ENCODE peak calls at places on chromosomes 1 and 21, in seven cellular contexts. U is A549, C is sigmoid colon, O is suprapubic skin, Y is SK-N-SH, A is ovary, S is transverse colon. R is an unnamed sample.

GRCh38 chr1:41342774-41343355 is 18.4 kb upstream of the FOXO6 start:
- DNase-seq in U (no peak), S (no peak), C (no peak), Y (no peak), O (peak; percentile 6), A (peak; percentile 1), R (no peak)

GRCh38 chr21:43597052-43597451 is 62.2 kb downstream of the HSF2BP start:
- DNase-seq in S (no peak), Y (no peak), C (no peak), U (peak; percentile 50), A (no peak), O (no peak), R (no peak)

GRCh38 chr1:205477759-205478247 is 22.0 kb upstream of the BLACAT1 start:
- DNase-seq in A (no peak), U (peak; percentile 84), C (no peak), Y (no peak), S (peak; percentile 67), O (no peak), R (no peak)

GRCh38 chr1:46526689-46527291 is 24.7 kb downstream of the KNCN start:
- DNase-seq in A (no peak), O (no peak), C (no peak), Y (no peak), U (no peak), S (peak; percentile 79), R (no peak)

GRCh38 chr1:176617881-176618280 is 154.9 kb downstream of the PAPPA2 start:
- DNase-seq in O (no peak), C (no peak), S (no peak), A (no peak), U (no peak), Y (no peak), R (no peak)

GRCh38 chr1:154342836-154343472 is 17.6 kb downstream of the ATP8B2 start:
- DNase-seq in U (no peak), A (no peak), Y (no peak), S (peak; percentile 61), C (no peak), O (no peak), R (no peak)

GRCh38 chr1:54464477-54465146 is 58.4 kb upstream of the SSBP3 start:
- DNase-seq in S (no peak), C (peak; percentile 53), Y (peak; percentile 32), U (no peak), O (peak; percentile 58), A (no peak), R (no peak)

GRCh38 chr1:175000697-175001187 is 995 bp downstream of the CACYBP start:
- DNase-seq in O (no peak), U (no peak), S (no peak), Y (no peak), A (no peak), C (no peak), R (no peak)

GRCh38 chr1:99751877-99752504 is 14.4 kb downstream of the FRRS1 start:
- DNase-seq in C (no peak), A (no peak), U (no peak), Y (no peak), S (no peak), O (no peak), R (no peak)

GRCh38 chr1:219120625-219121544 is 52.8 kb upstream of the LYPLAL1 start:
- DNase-seq in O (peak; percentile 80), Y (peak; percentile 20), A (peak; percentile 74), S (no peak), U (peak; percentile 53), C (peak; percentile 80), R (peak; percentile 91)

GRCh38 chr1:2861988-2862430 is 60.5 kb upstream of the TTC34 start:
- DNase-seq in A (no peak), O (no peak), U (no peak), Y (no peak), C (no peak), S (no peak), R (no peak)

GRCh38 chr1:50110656-50111055 is 1.9 kb downstream of the ELAVL4 start:
- DNase-seq in U (no peak), S (no peak), A (no peak), C (no peak), O (no peak), Y (no peak), R (no peak)

GRCh38 chr21:36589352-36589971 is 109.5 kb upstream of the SIM2 start:
- DNase-seq in O (no peak), S (peak; percentile 32), Y (peak; percentile 68), U (peak; percentile 24), C (no peak), A (peak; percentile 14), R (no peak)

GRCh38 chr1:56447732-56448276 is 131.6 kb downstream of the PLPP3 start:
- DNase-seq in S (no peak), A (no peak), C (no peak), U (no peak), Y (no peak), O (no peak), R (no peak)

GRCh38 chr21:16074950-16075489 is 345.2 kb downstream of the USP25 start:
- DNase-seq in U (no peak), Y (no peak), O (no peak), S (no peak), C (no peak), A (no peak), R (no peak)

GRCh38 chr1:221994274-221994698 is 252.4 kb upstream of the DUSP10 start:
- DNase-seq in A (no peak), O (no peak), C (no peak), Y (no peak), S (no peak), U (no peak), R (no peak)

GRCh38 chr1:8693092-8693491 is 124.3 kb downstream of the RERE start:
- DNase-seq in Y (no peak), C (no peak), O (no peak), S (no peak), U (no peak), A (no peak), R (no peak)

GRCh38 chr1:66733348-66734017 is 18.8 kb upstream of the DYNLT5 start:
- DNase-seq in C (no peak), Y (no peak), S (no peak), A (no peak), O (no peak), U (peak; percentile 1), R (no peak)

GRCh38 chr1:45621501-45621836 is 2.4 kb downstream of the CCDC17 start:
- DNase-seq in U (no peak), Y (peak; percentile 28), O (no peak), A (no peak), S (no peak), C (no peak), R (no peak)

GRCh38 chr1:107110346-107110745 is 30.5 kb upstream of the NTNG1 start:
- DNase-seq in S (no peak), Y (no peak), C (no peak), A (no peak), O (no peak), U (no peak), R (no peak)

GRCh38 chr1:209556159-209556690 is 27.3 kb upstream of the CAMK1G start:
- DNase-seq in C (no peak), O (no peak), U (no peak), A (no peak), Y (no peak), S (no peak), R (no peak)

GRCh38 chr1:22721122-22721873 is 10.7 kb downstream of the EPHB2 start:
- DNase-seq in U (no peak), O (no peak), C (no peak), Y (no peak), A (no peak), S (no peak), R (peak; percentile 33)

GRCh38 chr1:169155675-169156074 is 49.2 kb downstream of the ATP1B1 start:
- DNase-seq in A (no peak), U (no peak), O (no peak), Y (no peak), C (no peak), S (no peak), R (no peak)

GRCh38 chr1:169682077-169682476 is 29.3 kb downstream of the SELL start:
- DNase-seq in Y (no peak), S (no peak), A (no peak), O (no peak), C (no peak), U (no peak), R (no peak)

GRCh38 chr1:1440941-1441888 is 5.7 kb downstream of the VWA1 start:
- DNase-seq in C (no peak), A (no peak), U (no peak), Y (peak; percentile 86), S (peak; percentile 62), O (peak; percentile 75), R (no peak)

GRCh38 chr1:8880068-8880676 is 1.7 kb upstream of the ENO1 start:
- DNase-seq in O (no peak), U (peak; percentile 92), Y (no peak), C (peak; percentile 83), S (peak; percentile 48), A (peak; percentile 42), R (peak; percentile 30)

GRCh38 chr1:6948861-6949260 is 163.6 kb downstream of the CAMTA1 start:
- DNase-seq in S (no peak), O (no peak), Y (no peak), A (no peak), C (no peak), U (no peak), R (no peak)

GRCh38 chr1:198497326-198498220 is 42.9 kb downstream of the ATP6V1G3 start:
- DNase-seq in U (no peak), S (no peak), O (no peak), A (no peak), Y (no peak), C (no peak), R (no peak)

GRCh38 chr1:230149751-230150584 is 82.9 kb downstream of the GALNT2 start:
- DNase-seq in A (no peak), O (no peak), U (no peak), S (no peak), C (no peak), Y (no peak), R (no peak)
- TF ChIP-seq EP300 in A (no peak), O (no peak), U (no peak), S (no peak), C (no peak), Y (no peak), R (no peak)

GRCh38 chr1:147152772-147153171 is 19.5 kb downstream of the PRKAB2 start:
- DNase-seq in S (no peak), O (no peak), A (no peak), Y (no peak), U (no peak), C (no peak), R (no peak)
- TF ChIP-seq EP300 in S (no peak), O (no peak), A (no peak), Y (no peak), U (no peak), C (no peak), R (no peak)

GRCh38 chr1:94160811-94161210 is 39.9 kb upstream of the ABCA4 start:
- DNase-seq in S (no peak), A (no peak), U (peak; percentile 31), O (no peak), C (no peak), Y (no peak), R (no peak)
- TF ChIP-seq EP300 in S (no peak), A (no peak), U (no peak), O (no peak), C (no peak), Y (no peak), R (no peak)

DNA sequence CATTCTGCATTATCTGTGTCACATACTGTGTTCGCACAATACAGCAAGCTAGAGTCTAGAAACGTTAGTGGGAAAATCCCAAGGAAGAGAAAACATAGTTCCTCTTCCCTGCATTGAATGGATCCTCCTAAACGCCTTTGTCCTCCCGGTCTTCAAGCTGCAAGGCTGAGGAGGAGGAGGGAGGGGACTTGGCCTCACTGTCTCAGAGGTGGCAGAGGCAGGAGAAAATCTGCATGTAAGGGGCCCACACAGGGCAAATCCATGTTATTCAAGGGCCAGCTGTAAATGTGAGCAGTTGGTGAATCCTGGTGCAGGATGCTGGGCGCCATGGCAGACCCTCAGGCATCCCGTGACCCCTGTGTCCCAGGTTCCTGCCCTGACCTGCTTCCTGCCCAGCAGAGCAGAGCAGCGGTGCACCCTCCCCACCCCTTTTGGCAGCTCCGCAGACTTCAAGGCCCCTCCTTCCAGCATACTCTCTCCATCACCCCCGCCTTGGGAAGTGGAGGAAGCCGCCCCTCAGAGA is 34.2 kb downstream of the WNT9A start:
- DNase-seq in A (no peak), O (no peak), S (no peak), Y (no peak), U (no peak), C (no peak), R (no peak)
- TF ChIP-seq EP300 in A (no peak), O (no peak), S (no peak), Y (no peak), U (no peak), C (no peak), R (no peak)